ENCODE peak calls at places on chromosomes 2 and 18, in five cellular contexts. G, L, H, R and F are unnamed samples. For H3K36me3, the result is how much of the 10 kb centered on the place peaks cover.

GRCh38 chr18:13199169-13199568 is 19.4 kb upstream of the LDLRAD4 start:
- DNase-seq in L (no peak), H (no peak), G (no peak), R (no peak), F (no peak)

GRCh38 chr18:80198994-80199748 is 48.1 kb downstream of the PARD6G start:
- DNase-seq in L (no peak), R (no peak), H (no peak), G (no peak), F (no peak)

GRCh38 chr2:11778923-11779757 is 32.7 kb downstream of the LPIN1 start:
- DNase-seq in G (peak), L (peak), R (peak), H (peak), F (peak)

GRCh38 chr2:83572400-83572799 is 886.7 kb downstream of the SUCLG1 start:
- DNase-seq in L (no peak), G (no peak), H (no peak), R (no peak), F (no peak)

GRCh38 chr2:171712051-171712450 is 24.8 kb downstream of the DYNC1I2 start:
- DNase-seq in H (no peak), G (no peak), L (peak), R (peak), F (no peak)

GRCh38 chr2:43274721-43275120 is 48.3 kb upstream of the ZFP36L2 start:
- DNase-seq in L (peak), G (no peak), R (no peak), H (peak), F (no peak)

GRCh38 chr2:25265802-25266201 is 75.9 kb downstream of the DNMT3A start:
- DNase-seq in R (peak), G (no peak), L (no peak), H (no peak), F (no peak)

GRCh38 chr2:85843543-85843942 is 45.2 kb downstream of the ST3GAL5 start:
- DNase-seq in L (no peak), G (no peak), H (no peak), R (no peak), F (no peak)

GRCh38 chr2:189674374-189675112 is at the start of gene ANKAR:
- DNase-seq in R (peak), H (peak), L (peak), G (peak), F (peak)

GRCh38 chr2:113672297-113672696 is 45.2 kb downstream of the RABL2A start:
- DNase-seq in G (no peak), H (no peak), R (no peak), L (no peak), F (no peak)

GRCh38 chr2:145379934-145380333 is 860.0 kb upstream of the ZEB2 start:
- DNase-seq in H (no peak), L (peak), R (no peak), G (no peak), F (no peak)

GRCh38 chr2:229971298-229971790 is 49.0 kb downstream of the FBXO36 start:
- DNase-seq in H (no peak), R (no peak), L (no peak), G (no peak), F (no peak)

GRCh38 chr2:120703330-120703994 is 32.2 kb upstream of the GLI2 start:
- DNase-seq in R (peak), H (no peak), G (no peak), L (peak), F (no peak)

GRCh38 chr2:232318175-232318855 is 60.2 kb upstream of the ALPP start:
- DNase-seq in L (no peak), R (peak), H (peak), G (no peak), F (no peak)

GRCh38 chr2:15938803-15939555 is 1.4 kb upstream of the MYCN start:
- DNase-seq in G (no peak), H (no peak), L (no peak), R (peak), F (no peak)

GRCh38 chr2:40451926-40452605 is at the start of gene SLC8A1:
- DNase-seq in H (peak), L (peak), R (peak), G (peak), F (peak)

GRCh38 chr18:22398464-22398863 is 19.3 kb downstream of the CTAGE1 start:
- DNase-seq in R (no peak), L (no peak), H (no peak), G (no peak), F (no peak)

GRCh38 chr2:241563571-241563980 is 5.0 kb downstream of the BOK start:
- DNase-seq in H (no peak), R (peak), G (no peak), L (no peak), F (no peak)

GRCh38 chr2:3435440-3435839 is 55.9 kb downstream of the TRAPPC12 start:
- DNase-seq in L (no peak), H (no peak), R (peak), G (no peak), F (no peak)

GRCh38 chr2:180573951-180574350 is 406.5 kb upstream of the UBE2E3 start:
- DNase-seq in R (peak), G (no peak), H (no peak), L (peak), F (no peak)

GRCh38 chr2:119803101-119803500 is 43.4 kb downstream of the PTPN4 start:
- DNase-seq in G (no peak), L (no peak), H (no peak), R (no peak), F (no peak)

GRCh38 chr2:29495536-29495935 is 380.3 kb downstream of the CLIP4 start:
- DNase-seq in R (no peak), L (peak), H (no peak), G (no peak), F (no peak)

GRCh38 chr2:219404291-219404910 is 13.8 kb upstream of the DES start:
- DNase-seq in H (peak), G (peak), R (peak), L (no peak), F (no peak)

GRCh38 chr2:241482556-241482955 is 25.8 kb downstream of the STK25 start:
- DNase-seq in H (no peak), L (no peak), G (no peak), R (peak), F (no peak)

DNA sequence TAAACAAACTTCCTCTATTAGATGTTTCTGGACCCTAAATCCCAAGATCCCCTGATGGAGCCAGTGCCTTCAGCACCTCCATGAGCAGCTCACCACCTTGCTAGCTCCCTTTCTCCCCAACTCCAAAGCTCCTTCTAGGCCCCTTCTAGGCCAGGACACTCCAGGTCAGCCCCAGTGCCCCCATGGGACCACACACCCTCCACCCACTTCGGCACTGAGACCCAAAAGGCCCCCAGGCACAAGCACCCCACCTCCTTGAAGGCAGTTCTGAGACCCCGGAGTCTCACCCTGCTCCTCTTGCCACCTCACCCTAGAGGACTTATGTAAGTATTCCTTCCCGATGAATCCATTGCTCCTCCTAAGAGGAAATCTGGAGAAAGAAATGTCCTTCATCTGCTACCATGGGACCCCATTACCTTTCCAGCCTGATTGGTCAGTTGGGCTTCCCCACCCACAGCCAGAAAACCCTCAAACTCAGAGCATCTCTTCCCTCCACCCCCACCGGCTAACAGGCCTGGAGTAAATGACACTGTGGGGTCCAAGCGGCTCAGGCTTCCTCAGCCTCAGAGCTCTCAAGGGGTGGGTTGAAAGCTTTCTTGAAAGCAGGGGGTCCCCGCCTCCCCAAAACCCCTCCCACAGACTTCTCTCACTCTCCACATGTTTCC is 9.8 kb upstream of the ARMC9 start:
- DNase-seq in G (no peak), R (peak), H (no peak), L (no peak), F (no peak)
- H3K27ac ChIP-seq in G (peak), R (peak), H (peak), L (peak), F (peak)

GRCh38 chr2:45721150-45721549 is 69.7 kb downstream of the PRKCE start:
- DNase-seq in R (peak), H (no peak), G (no peak), L (no peak), F (no peak)
- TF ChIP-seq CTCF in R (no peak), H (no peak), G (no peak), L (no peak), F (no peak)

GRCh38 chr2:76447294-76447693 is 736.6 kb upstream of the GCFC2 start:
- DNase-seq in G (no peak), R (no peak), L (no peak), H (no peak), F (no peak)
- H3K36me3 ChIP-seq in G (under half), R (under half), L (under half), H (under half), F (under half)

GRCh38 chr2:237159006-237159897 is 73.6 kb downstream of the COPS8 start:
- DNase-seq in L (no peak), R (no peak), H (no peak), G (peak), F (no peak)

GRCh38 chr2:237157551-237158102 is 71.9 kb downstream of the COPS8 start:
- DNase-seq in G (no peak), H (no peak), L (peak), R (no peak), F (no peak)

GRCh38 chr2:237156131-237156856 is 70.6 kb downstream of the COPS8 start:
- DNase-seq in H (peak), L (peak), G (peak), R (peak), F (no peak)

GRCh38 chr2:237156857-237157550 is 71.3 kb downstream of the COPS8 start:
- DNase-seq in H (no peak), L (no peak), G (no peak), R (no peak), F (no peak)

DNA sequence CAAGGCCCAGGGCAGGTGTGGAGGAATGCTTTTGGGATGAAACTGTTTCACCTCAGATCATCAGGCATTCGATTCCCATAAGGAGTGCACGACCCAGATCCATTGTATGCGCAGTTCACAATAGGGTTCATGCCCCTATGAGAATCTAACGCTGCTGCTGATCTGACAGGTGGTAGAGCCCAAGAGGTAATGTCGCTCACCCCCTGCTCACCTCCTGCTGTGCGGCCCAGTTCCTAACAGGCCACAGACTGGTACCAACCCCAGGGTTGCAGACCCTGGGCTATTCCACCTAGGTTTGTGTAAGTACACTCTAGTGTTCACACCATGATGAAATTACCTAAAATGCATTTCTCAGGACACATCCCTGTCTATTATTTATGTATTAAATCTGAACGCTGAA is 72.5 kb downstream of the COPS8 start:
- DNase-seq in R (no peak), L (no peak), G (no peak), H (no peak), F (no peak)
- H3K27ac ChIP-seq in R (peak), L (no peak), G (no peak), H (peak), F (no peak)

GRCh38 chr18:62602706-62603105 is 79.9 kb downstream of the ZCCHC2 start:
- DNase-seq in L (no peak), H (peak), R (no peak), G (no peak), F (no peak)
- TF ChIP-seq CTCF in L (no peak), H (no peak), R (no peak), G (no peak), F (no peak)

GRCh38 chr18:51078026-51078425 is 48.0 kb downstream of the SMAD4 start:
- DNase-seq in H (no peak), R (no peak), L (no peak), G (no peak), F (no peak)

GRCh38 chr18:51077217-51077616 is 47.2 kb downstream of the SMAD4 start:
- DNase-seq in H (no peak), G (no peak), R (no peak), L (peak), F (no peak)

GRCh38 chr18:51083398-51083797 is 53.4 kb downstream of the SMAD4 start:
- DNase-seq in G (no peak), L (no peak), H (no peak), R (no peak), F (no peak)

GRCh38 chr18:51088410-51088809 is 58.4 kb downstream of the SMAD4 start:
- DNase-seq in H (no peak), R (no peak), G (no peak), L (no peak), F (no peak)

GRCh38 chr18:51082571-51083264 is 52.7 kb downstream of the SMAD4 start:
- DNase-seq in H (no peak), G (no peak), L (peak), R (no peak), F (no peak)
- H3K36me3 ChIP-seq in H (half or more), G (half or more), L (under half), R (half or more), F (under half)